ENCODE peak calls at places on chromosomes 5 and 9, in six cellular contexts. G, V, F, M, T and Y are unnamed samples.

GRCh38 chr5:135442387-135443256 is 4.5 kb downstream of the DCANP1 start:
- DNase-seq in V (no peak), M (no peak), G (no peak), T (no peak), F (no peak), Y (no peak)

GRCh38 chr9:85108229-85108628 is 438.7 kb downstream of the NTRK2 start:
- DNase-seq in V (no peak), F (no peak), G (no peak), T (no peak), M (no peak), Y (no peak)

GRCh38 chr5:83476470-83476817 is 4.9 kb downstream of the VCAN start:
- DNase-seq in V (no peak), G (no peak), T (no peak), M (no peak), F (no peak), Y (no peak)

GRCh38 chr5:111929892-111930291 is 172.9 kb upstream of the NREP start:
- DNase-seq in G (no peak), V (peak; percentile 81), F (no peak), T (no peak), M (peak; percentile 14), Y (no peak)

GRCh38 chr9:91187965-91188344 is 173.8 kb downstream of the AUH start:
- DNase-seq in F (no peak), G (no peak), V (no peak), M (no peak), T (no peak), Y (no peak)

GRCh38 chr9:78030553-78031270 is 899 bp downstream of the GNAQ start:
- DNase-seq in M (peak; percentile 67), V (no peak), G (no peak), F (peak; percentile 66), T (peak; percentile 72), Y (no peak)

GRCh38 chr9:107378031-107378430 is 95.0 kb downstream of the RAD23B start:
- DNase-seq in F (no peak), G (no peak), M (no peak), V (no peak), T (no peak), Y (no peak)

GRCh38 chr9:2138646-2139045 is 123.5 kb downstream of the SMARCA2 start:
- DNase-seq in T (no peak), V (no peak), F (no peak), G (no peak), M (no peak), Y (no peak)

GRCh38 chr5:16642896-16643295 is 26.1 kb upstream of the RETREG1 start:
- DNase-seq in V (no peak), T (no peak), M (no peak), G (no peak), F (no peak), Y (no peak)

GRCh38 chr9:79695531-79696218 is 123.9 kb downstream of the TLE4 start:
- DNase-seq in T (no peak), F (no peak), M (no peak), G (no peak), V (no peak), Y (no peak)

GRCh38 chr9:71459082-71459481 is 309.2 kb downstream of the CEMIP2 start:
- DNase-seq in V (no peak), G (no peak), M (no peak), F (no peak), T (peak; percentile 61), Y (no peak)

GRCh38 chr5:115949096-115949495 is 13.2 kb upstream of the LVRN start:
- DNase-seq in V (no peak), G (no peak), M (no peak), T (no peak), F (no peak), Y (no peak)

GRCh38 chr9:99183616-99184015 is 38.1 kb downstream of the ALG2 start:
- DNase-seq in V (no peak), F (no peak), G (no peak), M (no peak), T (no peak), Y (no peak)

GRCh38 chr5:135140805-135141204 is 106.8 kb upstream of the PITX1 start:
- DNase-seq in G (no peak), F (peak; percentile 64), V (peak; percentile 83), M (peak; percentile 37), T (no peak), Y (no peak)

GRCh38 chr5:32712463-32713395 is 1.6 kb downstream of the NPR3 start:
- DNase-seq in T (peak; percentile 59), M (no peak), F (no peak), G (no peak), V (no peak), Y (no peak)

GRCh38 chr5:170747851-170748250 is 35.7 kb upstream of the GABRP start:
- DNase-seq in G (no peak), T (peak; percentile 59), M (no peak), V (peak; percentile 24), F (no peak), Y (no peak)

GRCh38 chr5:80389575-80389974 is 18.3 kb upstream of the ZFYVE16 start:
- DNase-seq in G (no peak), M (peak; percentile 21), F (no peak), V (no peak), T (no peak), Y (no peak)

GRCh38 chr5:85823462-85824426 is 794.0 kb upstream of the COX7C start:
- DNase-seq in M (no peak), F (no peak), V (no peak), G (no peak), T (no peak), Y (no peak)

GRCh38 chr5:176618783-176619182 is 8.8 kb upstream of the GPRIN1 start:
- DNase-seq in T (no peak), F (no peak), G (no peak), M (no peak), V (no peak), Y (no peak)

GRCh38 chr5:55276771-55277170 is 30.7 kb downstream of the DHX29 start:
- DNase-seq in V (peak; percentile 49), G (no peak), M (no peak), T (no peak), F (no peak), Y (no peak)

GRCh38 chr9:98022447-98022846 is 34.1 kb upstream of the NANS start:
- DNase-seq in T (no peak), V (no peak), F (no peak), G (no peak), M (no peak), Y (no peak)

GRCh38 chr9:38416461-38416860 is 7.8 kb downstream of the IGFBPL1 start:
- DNase-seq in F (no peak), V (no peak), M (no peak), T (no peak), G (no peak), Y (no peak)

GRCh38 chr9:126328415-126328814 is 1.8 kb downstream of the MVB12B start:
- DNase-seq in V (no peak), G (no peak), F (no peak), T (no peak), M (no peak), Y (no peak)

GRCh38 chr5:14054965-14055963 is 87.9 kb upstream of the TRIO start:
- DNase-seq in M (no peak), V (no peak), F (no peak), G (no peak), T (no peak), Y (no peak)

GRCh38 chr9:109934499-109935214 is 154.7 kb downstream of the PALM2AKAP2 start:
- DNase-seq in G (no peak), M (no peak), T (no peak), V (peak; percentile 43), F (no peak), Y (no peak)

GRCh38 chr9:137743695-137744094 is 124.9 kb downstream of the EHMT1 start:
- DNase-seq in G (no peak), T (no peak), F (no peak), V (no peak), M (no peak), Y (no peak)

GRCh38 chr9:121328876-121329681 is 41.0 kb downstream of the STOM start:
- DNase-seq in M (no peak), V (no peak), G (no peak), F (no peak), T (no peak), Y (no peak)

GRCh38 chr5:179724163-179724562 is 8.5 kb upstream of the MAML1 start:
- DNase-seq in F (no peak), M (no peak), T (no peak), G (no peak), V (no peak), Y (no peak)

GRCh38 chr5:56415356-56415765 is 182.2 kb upstream of the ANKRD55 start:
- DNase-seq in G (no peak), M (peak; percentile 28), V (peak; percentile 98), T (no peak), F (peak; percentile 45), Y (peak; percentile 94)

GRCh38 chr5:169637085-169637855 is at the start of gene DOCK2:
- DNase-seq in M (peak; percentile 53), G (no peak), T (peak; percentile 59), F (peak; percentile 49), V (no peak), Y (peak; percentile 57)

GRCh38 chr5:54387659-54388232 is 67.8 kb upstream of the HSPB3 start:
- DNase-seq in T (no peak), M (no peak), F (no peak), G (no peak), V (no peak), Y (no peak)

GRCh38 chr9:133141833-133142594 is 21.0 kb upstream of the RALGDS start:
- DNase-seq in G (no peak), F (no peak), M (no peak), V (no peak), T (no peak), Y (no peak)

GRCh38 chr9:117247271-117247670 is 167.6 kb downstream of the ASTN2 start:
- DNase-seq in M (no peak), V (peak; percentile 2), T (peak; percentile 67), G (no peak), F (no peak), Y (no peak)
- TF ChIP-seq CTCF in M (peak; percentile 16), V (peak; percentile 17), T (peak; percentile 70), G (peak; percentile 47), F (peak; percentile 19), Y (peak; percentile 50)

GRCh38 chr5:181186902-181187499 is 18.0 kb downstream of the TRIM7 start:
- DNase-seq in F (no peak), V (no peak), T (peak; percentile 37), G (no peak), M (no peak), Y (no peak)
- H3K4me3 ChIP-seq in F (no peak overlapping the region), V (peak overlapping the region; percentile 87), T (peak overlapping the region; percentile 80), G (peak overlapping the region; percentile 64), M (peak overlapping the region; percentile 92), Y (peak overlapping the region; percentile 52)

GRCh38 chr5:173187054-173187743 is 42.9 kb downstream of the BNIP1 start:
- DNase-seq in G (no peak), V (no peak), T (peak; percentile 64), F (no peak), M (no peak), Y (no peak)
- TF ChIP-seq CTCF in G (no peak), V (no peak), T (peak; percentile 48), F (no peak), M (no peak), Y (peak; percentile 52)

DNA sequence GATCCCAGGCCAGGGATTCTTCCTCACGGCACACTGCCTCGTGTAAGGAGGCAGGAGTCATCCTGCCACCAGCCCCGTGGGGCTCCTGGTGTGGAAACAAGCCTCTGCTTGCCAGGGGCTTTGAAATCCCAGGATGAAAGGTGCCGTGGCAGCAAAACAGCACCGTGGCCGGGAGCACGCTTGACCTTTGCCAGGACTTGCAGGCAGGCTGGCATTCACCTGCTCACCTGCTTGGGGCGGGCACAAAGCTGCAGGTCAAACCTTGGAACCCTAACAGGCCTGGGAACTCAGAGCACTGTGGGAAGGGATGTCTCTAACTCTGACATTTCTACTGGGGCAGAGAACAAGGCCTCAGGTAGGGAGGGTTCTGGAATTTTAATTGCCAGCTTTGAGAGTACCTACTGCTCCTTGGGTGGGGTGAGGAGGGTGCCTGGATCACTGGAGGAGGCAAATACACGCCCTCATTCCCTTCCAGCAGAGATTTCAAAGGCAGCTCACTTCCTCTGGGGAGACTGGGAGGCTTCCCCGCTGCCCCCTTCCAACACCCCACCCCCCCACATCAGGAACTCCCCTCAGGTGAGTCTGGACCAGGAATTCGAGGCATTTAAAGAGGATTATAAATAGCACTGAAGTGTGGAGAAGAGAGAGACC is 45.6 kb upstream of the STXBP1 start:
- DNase-seq in V (no peak), F (no peak), M (no peak), G (no peak), T (no peak), Y (no peak)
- H3K4me3 ChIP-seq in V (peak overlapping the region; percentile 94), F (no peak overlapping the region), M (peak overlapping the region; percentile 74), G (peak overlapping the region; percentile 91), T (peak overlapping the region; percentile 89), Y (no peak overlapping the region)